ENCODE peak calls at places on chromosomes 3 and 15, in four cellular contexts. S, L, U and M are unnamed samples.

GRCh38 chr15:74349241-74349766 is 18.1 kb downstream of the CYP11A1 start:
- DNase-seq in S (no peak), L (no peak), U (no peak), M (no peak)

GRCh38 chr15:62494144-62494543 is 329.1 kb upstream of the C2CD4B start:
- DNase-seq in S (no peak), L (no peak), U (no peak), M (no peak)

GRCh38 chr3:56131976-56132590 is 336.2 kb downstream of the ERC2 start:
- DNase-seq in S (peak), L (no peak), U (peak), M (no peak)

GRCh38 chr15:50167112-50167511 is 14.9 kb upstream of the SLC27A2 start:
- DNase-seq in S (no peak), L (no peak), U (no peak), M (no peak)

GRCh38 chr3:110955301-110955880 is 116.2 kb upstream of the NECTIN3 start:
- DNase-seq in S (no peak), L (no peak), U (no peak), M (no peak)

GRCh38 chr15:69154026-69154425 is 6.4 kb upstream of the GLCE start:
- DNase-seq in S (no peak), L (no peak), U (no peak), M (no peak)

GRCh38 chr3:186079925-186080324 is 29.0 kb downstream of the ETV5 start:
- DNase-seq in S (no peak), L (no peak), U (no peak), M (no peak)

GRCh38 chr15:74667973-74668372 is 27.9 kb downstream of the EDC3 start:
- DNase-seq in S (no peak), L (no peak), U (no peak), M (no peak)

GRCh38 chr3:151792411-151792810 is 21.5 kb upstream of the AADAC start:
- DNase-seq in S (no peak), L (no peak), U (no peak), M (no peak)

GRCh38 chr3:141049681-141050080 is 1.5 kb upstream of the SPSB4 start:
- DNase-seq in S (no peak), L (no peak), U (no peak), M (no peak)

GRCh38 chr3:138725116-138725515 is 109.6 kb downstream of the PIK3CB start:
- DNase-seq in S (no peak), L (no peak), U (no peak), M (no peak)

GRCh38 chr3:37811625-37812356 is 49.9 kb upstream of the CTDSPL start:
- DNase-seq in S (no peak), L (no peak), U (no peak), M (no peak)

GRCh38 chr3:127678611-127679533 is 6.1 kb downstream of the ABTB1 start:
- DNase-seq in S (peak), L (no peak), U (no peak), M (no peak)

GRCh38 chr3:132726341-132726823 is 4.2 kb upstream of the NPHP3 start:
- DNase-seq in S (no peak), L (peak), U (no peak), M (no peak)

GRCh38 chr3:78728406-78729145 is 1039.2 kb downstream of the ROBO1 start:
- DNase-seq in S (peak), L (no peak), U (no peak), M (no peak)

GRCh38 chr3:193490989-193491388 is 63.7 kb downstream of the ATP13A4 start:
- DNase-seq in S (no peak), L (no peak), U (no peak), M (no peak)

GRCh38 chr3:98906230-98906629 is 4.7 kb upstream of the DCBLD2 start:
- DNase-seq in S (no peak), L (no peak), U (peak), M (no peak)

GRCh38 chr3:143600762-143601161 is 247.5 kb downstream of the SLC9A9 start:
- DNase-seq in S (no peak), L (no peak), U (no peak), M (no peak)

GRCh38 chr15:60362318-60363023 is 35.3 kb downstream of the ANXA2 start:
- DNase-seq in S (no peak), L (no peak), U (peak), M (no peak)

GRCh38 chr3:105518806-105519418 is 152.2 kb downstream of the ALCAM start:
- DNase-seq in S (no peak), L (peak), U (peak), M (peak)

DNA sequence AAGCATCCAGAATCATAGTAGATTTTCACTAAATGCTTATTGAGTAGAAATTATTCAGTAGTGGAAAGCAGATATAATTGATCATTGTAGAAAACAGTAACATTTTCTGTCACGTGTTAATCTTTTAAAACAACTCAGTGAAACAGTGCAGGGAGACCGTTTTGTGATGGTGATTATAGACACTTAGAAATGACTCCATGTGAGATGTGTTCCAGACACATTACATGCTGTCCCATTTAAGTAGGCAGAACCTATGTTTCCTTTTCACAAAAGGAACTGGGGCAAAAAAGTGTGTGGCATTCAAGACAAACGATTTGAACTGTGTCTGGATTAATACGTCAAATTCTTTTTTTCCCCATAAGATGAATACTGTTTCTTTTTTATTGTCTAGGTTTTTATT is 126.5 kb downstream of the TCF12 start:
- DNase-seq in S (no peak), L (no peak), U (no peak), M (no peak)
- TF ChIP-seq CTCF in S (no peak), L (no peak), U (no peak), M (no peak)

GRCh38 chr3:50625131-50625878 is 8.4 kb downstream of the MAPKAPK3 start:
- DNase-seq in S (no peak), L (no peak), U (no peak), M (no peak)

GRCh38 chr3:50625879-50626182 is 8.9 kb downstream of the MAPKAPK3 start:
- DNase-seq in S (no peak), L (no peak), U (no peak), M (no peak)

GRCh38 chr3:50626406-50626805 is 9.5 kb downstream of the MAPKAPK3 start:
- DNase-seq in S (no peak), L (no peak), U (no peak), M (no peak)

GRCh38 chr3:50628601-50629000 is 11.7 kb downstream of the MAPKAPK3 start:
- DNase-seq in S (no peak), L (no peak), U (no peak), M (no peak)

GRCh38 chr3:50627407-50628051 is 10.6 kb downstream of the MAPKAPK3 start:
- DNase-seq in S (no peak), L (peak), U (no peak), M (no peak)
- TF ChIP-seq CTCF in S (no peak), L (peak), U (peak), M (peak)

DNA sequence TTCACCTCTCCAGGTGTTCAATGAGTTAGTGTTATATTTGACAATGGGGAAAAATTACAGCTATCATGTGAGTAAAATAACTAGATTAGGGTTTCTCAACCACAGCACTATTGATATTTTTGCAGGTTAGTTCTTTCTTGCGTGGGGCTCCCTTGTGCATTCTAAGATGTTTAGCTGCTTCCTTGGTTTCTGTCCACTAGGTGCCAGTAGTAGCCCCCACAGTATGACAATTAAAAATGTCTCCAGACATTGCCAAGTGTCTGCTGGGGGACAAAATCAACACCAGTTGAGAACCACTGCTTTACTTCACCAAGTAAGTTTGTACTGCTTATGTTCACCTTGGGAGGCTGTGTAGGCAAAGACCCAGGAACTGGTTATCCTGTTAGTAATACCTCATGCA is 618.7 kb downstream of the EDEM1 start:
- DNase-seq in S (no peak), L (no peak), U (no peak), M (peak)
- TF ChIP-seq CTCF in S (no peak), L (peak), U (no peak), M (peak)

GRCh38 chr3:13670292-13670691 is 121.4 kb downstream of the FBLN2 start:
- DNase-seq in S (no peak), L (no peak), U (no peak), M (no peak)

GRCh38 chr3:13676618-13677017 is 127.7 kb downstream of the FBLN2 start:
- DNase-seq in S (no peak), L (no peak), U (no peak), M (no peak)

GRCh38 chr3:13671536-13672233 is 122.8 kb downstream of the FBLN2 start:
- DNase-seq in S (no peak), L (no peak), U (no peak), M (no peak)

GRCh38 chr3:13674538-13675185 is 125.7 kb downstream of the FBLN2 start:
- DNase-seq in S (no peak), L (no peak), U (no peak), M (no peak)

DNA sequence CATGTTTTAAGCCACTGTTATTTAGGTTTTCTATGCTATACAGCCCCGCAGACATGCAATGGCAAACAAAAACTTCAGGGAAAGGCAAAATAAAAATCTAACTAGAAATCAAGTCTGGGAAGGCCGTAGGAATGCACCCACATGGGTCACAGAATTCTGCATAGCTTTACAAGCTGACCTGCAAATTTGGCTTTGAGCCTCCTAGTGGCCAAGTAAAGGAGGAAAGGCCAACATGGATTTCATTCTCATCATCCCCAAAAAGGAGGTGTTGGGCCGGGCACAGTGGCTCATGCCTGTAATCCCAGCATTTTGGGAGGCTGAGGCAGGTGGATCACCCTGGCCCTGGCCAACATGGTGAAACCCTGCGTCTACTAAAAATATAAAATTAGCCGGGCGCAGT is 124.3 kb downstream of the FBLN2 start:
- DNase-seq in S (no peak), L (no peak), U (no peak), M (no peak)
- TF ChIP-seq CTCF in S (no peak), L (peak), U (peak), M (no peak)

GRCh38 chr15:43346305-43346704 is 15.9 kb upstream of the LCMT2 start:
- DNase-seq in S (no peak), L (no peak), U (no peak), M (no peak)
- TF ChIP-seq CTCF in S (no peak), L (peak), U (no peak), M (no peak)

GRCh38 chr3:31379598-31379997 is 153.1 kb upstream of the STT3B start:
- DNase-seq in S (no peak), L (no peak), U (no peak), M (no peak)

GRCh38 chr3:31389939-31390338 is 142.8 kb upstream of the STT3B start:
- DNase-seq in S (no peak), L (no peak), U (no peak), M (no peak)

GRCh38 chr3:31378226-31378625 is 154.5 kb upstream of the STT3B start:
- DNase-seq in S (no peak), L (no peak), U (no peak), M (no peak)

GRCh38 chr3:31382856-31383255 is 149.9 kb upstream of the STT3B start:
- DNase-seq in S (no peak), L (no peak), U (no peak), M (no peak)

DNA sequence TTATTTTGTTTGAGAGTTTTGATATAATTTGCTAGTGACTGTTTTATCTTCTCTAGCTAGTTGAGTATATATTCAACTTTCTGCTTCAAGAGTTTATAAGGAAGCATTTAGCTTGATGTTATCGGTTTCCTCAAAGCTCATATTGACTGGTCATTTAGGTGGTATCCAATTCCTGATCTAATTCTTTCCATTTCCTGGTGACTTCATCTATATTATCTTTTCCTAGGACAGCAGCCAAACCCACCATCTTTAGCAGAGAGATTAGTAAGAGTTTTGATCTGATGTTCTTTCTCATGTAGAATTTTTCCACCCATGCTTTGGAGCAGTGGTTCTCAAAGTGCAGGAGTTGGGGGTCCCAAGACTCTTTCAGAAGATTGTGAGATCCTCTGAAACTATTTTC is 148.6 kb upstream of the STT3B start:
- DNase-seq in S (no peak), L (no peak), U (no peak), M (no peak)
- TF ChIP-seq CTCF in S (no peak), L (no peak), U (no peak), M (no peak)

GRCh38 chr3:161556533-161556932 is 59.9 kb downstream of the OTOL1 start:
- DNase-seq in S (no peak), L (no peak), U (no peak), M (no peak)

GRCh38 chr3:161559177-161559998 is 62.8 kb downstream of the OTOL1 start:
- DNase-seq in S (no peak), L (peak), U (no peak), M (peak)

GRCh38 chr3:161558256-161558655 is 61.6 kb downstream of the OTOL1 start:
- DNase-seq in S (no peak), L (no peak), U (no peak), M (no peak)

GRCh38 chr3:161557751-161558150 is 61.1 kb downstream of the OTOL1 start:
- DNase-seq in S (no peak), L (no peak), U (no peak), M (no peak)

DNA sequence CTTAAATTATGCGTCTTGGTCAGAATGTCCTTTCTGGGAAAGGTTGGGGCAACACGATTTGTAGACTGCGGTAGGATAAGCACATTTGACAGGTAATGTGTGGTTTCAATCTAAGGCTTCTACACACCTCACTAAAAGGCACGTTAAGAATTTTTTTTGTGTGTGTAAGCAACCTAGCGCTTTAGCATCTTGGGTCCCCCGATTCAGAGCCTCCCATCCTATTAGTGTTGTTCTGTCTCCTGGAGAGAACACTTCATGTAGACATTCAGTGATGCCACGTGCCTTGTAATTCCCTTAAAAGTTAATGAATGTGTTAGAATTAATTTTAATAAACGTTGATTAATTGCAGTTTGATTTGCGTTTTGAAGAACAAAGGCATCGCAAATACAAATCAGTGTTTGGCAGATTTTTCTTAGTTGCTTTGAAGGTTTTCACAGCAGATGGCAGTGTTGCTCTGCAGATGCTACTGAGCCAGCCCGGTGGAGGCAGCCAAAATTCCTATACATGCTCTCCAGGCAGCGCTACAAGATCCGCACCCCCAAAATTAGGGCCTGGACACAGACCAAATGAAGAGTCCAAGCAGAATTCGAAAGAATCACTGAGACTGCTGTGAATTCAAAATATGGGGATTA is 63.5 kb downstream of the OTOL1 start:
- DNase-seq in S (peak), L (no peak), U (no peak), M (peak)
- TF ChIP-seq CTCF in S (peak), L (peak), U (peak), M (peak)

GRCh38 chr3:30970183-30970582 is 75.7 kb upstream of the GADL1 start:
- DNase-seq in S (no peak), L (no peak), U (no peak), M (no peak)
- TF ChIP-seq CTCF in S (no peak), L (peak), U (peak), M (no peak)

GRCh38 chr15:52083603-52084002 is 29.0 kb downstream of the BCL2L10 start:
- DNase-seq in S (no peak), L (no peak), U (no peak), M (no peak)
- TF ChIP-seq CTCF in S (no peak), L (no peak), U (no peak), M (no peak)

GRCh38 chr15:93001881-93002280 is 87.1 kb downstream of the RGMA start:
- DNase-seq in S (no peak), L (no peak), U (no peak), M (no peak)
- TF ChIP-seq CTCF in S (no peak), L (no peak), U (no peak), M (peak)